ENCODE peak calls at places on chromosomes 13 and 19, in ten cellular contexts. G, P, S, I, U, E, A, F, Y and X are unnamed samples.

GRCh38 chr13:99417151-99417820 is 84.0 kb upstream of the TM9SF2 start:
- DNase-seq in U (no peak), P (no peak), G (no peak), E (no peak), S (no peak), F (no peak), A (no peak), Y (no peak), I (no peak), X (no peak)

GRCh38 chr19:20070691-20071090 is 7.1 kb upstream of the ZNF90 start:
- DNase-seq in A (no peak), G (no peak), Y (no peak), U (no peak), E (no peak), F (no peak), I (no peak), P (peak; percentile 91), S (no peak), X (no peak)

GRCh38 chr19:6481541-6482342 is at the start of gene DENND1C:
- DNase-seq in P (no peak), E (no peak), I (peak; percentile 61), S (peak; percentile 34), Y (peak; percentile 11), A (peak; percentile 23), F (no peak), G (peak; percentile 75), U (peak; percentile 31), X (peak; percentile 13)

GRCh38 chr13:106550570-106551135 is 15.2 kb upstream of the EFNB2 start:
- DNase-seq in U (no peak), I (no peak), F (no peak), E (no peak), G (no peak), Y (no peak), S (no peak), P (no peak), A (no peak), X (no peak)

GRCh38 chr13:29143864-29144263 is 323.7 kb downstream of the MTUS2 start:
- DNase-seq in G (no peak), A (no peak), P (no peak), I (no peak), Y (no peak), U (no peak), F (no peak), E (no peak), S (no peak), X (no peak)

GRCh38 chr13:23432589-23432988 is 913 bp downstream of the SACS start:
- DNase-seq in P (no peak), U (no peak), A (no peak), I (no peak), E (no peak), F (no peak), Y (no peak), G (no peak), S (no peak), X (no peak)

GRCh38 chr13:73832203-73832602 is 302.0 kb downstream of the KLF12 start:
- DNase-seq in F (no peak), P (no peak), E (no peak), U (no peak), I (no peak), G (no peak), A (no peak), S (no peak), Y (no peak), X (no peak)

GRCh38 chr19:38741670-38742069 is 2.6 kb downstream of the CAPN12 start:
- DNase-seq in G (no peak), F (no peak), P (no peak), A (no peak), S (no peak), I (no peak), U (no peak), E (no peak), Y (no peak), X (no peak)

GRCh38 chr13:101523732-101524131 is 71.3 kb downstream of the ITGBL1 start:
- DNase-seq in G (no peak), A (peak; percentile 24), I (no peak), S (no peak), U (no peak), P (peak; percentile 4), Y (no peak), E (no peak), F (peak; percentile 88), X (no peak)

GRCh38 chr13:101523154-101523669 is 70.7 kb downstream of the ITGBL1 start:
- DNase-seq in I (no peak), Y (no peak), S (no peak), U (no peak), G (no peak), F (no peak), A (no peak), E (no peak), P (no peak), X (no peak)

GRCh38 chr13:101520672-101521071 is 68.2 kb downstream of the ITGBL1 start:
- DNase-seq in S (no peak), E (no peak), A (peak; percentile 50), P (no peak), Y (no peak), I (peak; percentile 2), F (peak; percentile 81), U (no peak), G (no peak), X (no peak)

GRCh38 chr13:101522607-101523006 is 70.1 kb downstream of the ITGBL1 start:
- DNase-seq in Y (no peak), S (no peak), P (no peak), E (no peak), I (no peak), F (no peak), A (no peak), G (no peak), U (no peak), X (no peak)

GRCh38 chr13:101521371-101521770 is 68.9 kb downstream of the ITGBL1 start:
- DNase-seq in A (no peak), P (no peak), F (no peak), U (no peak), E (no peak), Y (no peak), G (no peak), S (no peak), I (no peak), X (no peak)
- H3K27ac ChIP-seq in A (no peak overlapping the region), P (no peak overlapping the region), F (peak overlapping the region; percentile 54), U (no peak overlapping the region), E (no peak overlapping the region), Y (no peak overlapping the region), G (no peak overlapping the region), S (no peak overlapping the region), I (no peak overlapping the region), X (no peak overlapping the region)

GRCh38 chr13:84445776-84446175 is 563.5 kb upstream of the SLITRK1 start:
- DNase-seq in G (no peak), Y (no peak), U (no peak), F (peak; percentile 65), A (peak; percentile 3), S (no peak), P (no peak), E (no peak), I (no peak), X (no peak)
- H3K27ac ChIP-seq in G (no peak overlapping the region), Y (no peak overlapping the region), U (no peak overlapping the region), F (no peak overlapping the region), A (no peak overlapping the region), S (no peak overlapping the region), P (no peak overlapping the region), E (no peak overlapping the region), I (no peak overlapping the region), X (no peak overlapping the region)

DNA sequence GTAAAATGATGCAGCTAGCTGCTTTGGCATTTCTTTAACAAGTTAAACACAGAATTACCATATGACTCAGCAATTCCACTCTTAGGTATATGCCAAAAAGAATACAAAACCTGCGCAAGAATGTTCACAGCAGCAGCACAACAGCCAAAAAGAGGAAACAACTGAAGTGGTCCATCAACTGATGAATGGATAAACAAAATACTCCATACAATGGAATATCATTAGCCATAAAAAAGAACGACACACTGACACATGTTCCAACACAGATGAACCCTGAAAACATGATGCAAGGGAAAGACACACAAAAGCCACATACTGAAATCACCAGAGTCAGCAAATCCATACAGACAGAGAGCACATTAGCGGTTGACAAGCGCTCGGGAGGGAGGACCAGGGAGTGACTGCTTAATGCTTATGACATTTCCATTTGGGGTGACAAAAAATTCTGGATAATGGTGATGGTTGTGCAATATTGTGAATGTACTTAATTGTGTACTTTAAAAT is 3.0 kb downstream of the PCID2 start:
- DNase-seq in A (peak; percentile 48), G (no peak), Y (no peak), I (no peak), P (no peak), S (no peak), U (no peak), F (no peak), E (no peak), X (no peak)
- H3K27ac ChIP-seq in A (no peak overlapping the region), G (peak overlapping the region; percentile 77), Y (no peak overlapping the region), I (no peak overlapping the region), P (no peak overlapping the region), S (no peak overlapping the region), U (no peak overlapping the region), F (no peak overlapping the region), E (no peak overlapping the region), X (no peak overlapping the region)

GRCh38 chr13:103283451-103283820 is 217.2 kb upstream of the SLC10A2 start:
- DNase-seq in A (no peak), F (no peak), Y (no peak), G (no peak), S (no peak), P (no peak), U (no peak), I (no peak), E (no peak), X (no peak)
- H3K27ac ChIP-seq in A (peak overlapping the region; percentile 88), F (peak overlapping the region; percentile 87), Y (no peak overlapping the region), G (no peak overlapping the region), S (no peak overlapping the region), P (no peak overlapping the region), U (no peak overlapping the region), I (no peak overlapping the region), E (no peak overlapping the region), X (no peak overlapping the region)